ENCODE peak calls at places on chromosomes 2 and 18, in five cellular contexts. L, T, P, Z and F are unnamed samples.

GRCh38 chr2:10454505-10454904 is 6.4 kb upstream of the ODC1 start:
- DNase-seq in T (no peak), Z (no peak), L (no peak), P (peak), F (no peak)

GRCh38 chr2:223674998-223675609 is 72.9 kb upstream of the SCG2 start:
- DNase-seq in P (peak), Z (peak), L (peak), T (peak), F (no peak)

GRCh38 chr2:109410021-109410815 is 203.5 kb downstream of the SEPTIN10 start:
- DNase-seq in Z (no peak), L (peak), T (no peak), P (no peak), F (no peak)

GRCh38 chr2:159903404-159904126 is 105.6 kb upstream of the CD302 start:
- DNase-seq in L (no peak), T (no peak), P (no peak), Z (no peak), F (no peak)

GRCh38 chr2:30374380-30374779 is 72.7 kb upstream of the LCLAT1 start:
- DNase-seq in L (no peak), Z (no peak), P (no peak), T (no peak), F (no peak)

GRCh38 chr18:7414459-7414858 is 152.7 kb upstream of the PTPRM start:
- DNase-seq in L (no peak), T (no peak), P (no peak), Z (no peak), F (no peak)

GRCh38 chr2:102717308-102718018 is 44.4 kb upstream of the TMEM182 start:
- DNase-seq in Z (no peak), T (no peak), L (peak), P (no peak), F (no peak)

GRCh38 chr2:127619901-127620705 is 25.9 kb upstream of the GPR17 start:
- DNase-seq in P (peak), L (no peak), Z (no peak), T (no peak), F (no peak)

GRCh38 chr2:105612049-105612448 is 132.7 kb upstream of the NCK2 start:
- DNase-seq in T (peak), L (no peak), P (no peak), Z (no peak), F (no peak)

GRCh38 chr2:240840435-240841060 is 20.5 kb upstream of the KIF1A start:
- DNase-seq in P (peak), T (peak), Z (peak), L (peak), F (no peak)

GRCh38 chr18:3016584-3017292 is 3.8 kb upstream of the LPIN2 start:
- DNase-seq in P (no peak), T (no peak), L (no peak), Z (no peak), F (no peak)

GRCh38 chr2:236238756-236239155 is 25.4 kb downstream of the ASB18 start:
- DNase-seq in L (no peak), Z (no peak), P (no peak), T (no peak), F (no peak)
- TF ChIP-seq MXI1 in L (no peak), Z (no peak), P (no peak), T (no peak), F (no peak)

GRCh38 chr2:157751462-157752058 is 122.9 kb upstream of the ACVR1C start:
- DNase-seq in T (peak), L (peak), Z (peak), P (no peak), F (peak)
- TF ChIP-seq MXI1 in T (no peak), L (no peak), Z (no peak), P (no peak), F (no peak)

GRCh38 chr2:97993926-97994325 is 1.8 kb downstream of the TMEM131 start:
- DNase-seq in P (no peak), L (no peak), Z (no peak), T (no peak), F (no peak)
- TF ChIP-seq MXI1 in P (no peak), L (no peak), Z (no peak), T (no peak), F (no peak)

GRCh38 chr2:40751981-40752380 is 300.1 kb upstream of the SLC8A1 start:
- DNase-seq in L (peak), Z (no peak), P (no peak), T (no peak), F (no peak)
- TF ChIP-seq MXI1 in L (no peak), Z (no peak), P (no peak), T (no peak), F (no peak)

GRCh38 chr2:121561617-121562268 is 31.1 kb downstream of the RNU4ATAC start:
- DNase-seq in Z (no peak), L (peak), P (no peak), T (no peak), F (no peak)
- TF ChIP-seq MXI1 in Z (no peak), L (no peak), P (no peak), T (no peak), F (no peak)

GRCh38 chr2:39898934-39899333 is 119.9 kb upstream of the THUMPD2 start:
- DNase-seq in L (no peak), Z (no peak), T (no peak), P (no peak), F (no peak)

GRCh38 chr2:39897273-39897672 is 118.2 kb upstream of the THUMPD2 start:
- DNase-seq in L (no peak), P (no peak), Z (no peak), T (no peak), F (no peak)

GRCh38 chr2:39902103-39902502 is 123.0 kb upstream of the THUMPD2 start:
- DNase-seq in Z (no peak), P (no peak), T (no peak), L (peak), F (no peak)
- TF ChIP-seq MXI1 in Z (no peak), P (no peak), T (no peak), L (no peak), F (no peak)